ENCODE peak calls at places on chromosome 20, in seven cellular contexts. K is glutamatergic neuron, Y is left ventricle myocardium inferior, C is HCT116, G is fibroblast of lung, A is progenitor cell of endocrine pancreas, Q is Peyer's patch. H is an unnamed sample.

GRCh38 chr20:17835240-17835940 is 133.2 kb downstream of the SNX5 start:
- DNase-seq in A (no peak), Q (no peak), C (peak; percentile 55), Y (peak; percentile 45), G (peak; percentile 81), K (no peak), H (peak; percentile 22)

GRCh38 chr20:3901028-3901746 is 12.0 kb downstream of the PANK2 start:
- DNase-seq in G (peak; percentile 54), K (no peak), A (no peak), Q (no peak), C (no peak), Y (no peak), H (no peak)

GRCh38 chr20:34069341-34070078 is 42.5 kb downstream of the EIF2S2 start:
- DNase-seq in A (peak; percentile 66), G (peak; percentile 88), Q (peak; percentile 90), K (peak; percentile 80), Y (peak; percentile 56), C (peak; percentile 68), H (peak; percentile 65)

GRCh38 chr20:38303908-38304379 is at the start of gene BPI:
- DNase-seq in C (no peak), Y (peak; percentile 27), G (no peak), Q (no peak), K (no peak), A (no peak), H (peak; percentile 79)

GRCh38 chr20:62806383-62807050 is 1.9 kb downstream of the OGFR start:
- DNase-seq in G (no peak), A (no peak), C (no peak), Q (no peak), Y (no peak), K (no peak), H (no peak)

GRCh38 chr20:64112691-64113443 is 5.5 kb upstream of the NPBWR2 start:
- DNase-seq in G (no peak), Y (peak; percentile 4), Q (peak; percentile 32), K (peak; percentile 11), C (no peak), A (no peak), H (peak; percentile 34)

GRCh38 chr20:47867831-47868230 is 82.5 kb upstream of the SULF2 start:
- DNase-seq in Y (no peak), A (no peak), Q (no peak), C (no peak), K (no peak), G (no peak), H (no peak)

GRCh38 chr20:39136145-39136544 is 174.0 kb downstream of the DHX35 start:
- DNase-seq in C (no peak), K (no peak), A (no peak), G (no peak), Q (no peak), Y (no peak), H (no peak)

GRCh38 chr20:3864518-3864917 is 17.9 kb downstream of the MAVS start:
- DNase-seq in G (no peak), Y (no peak), A (no peak), K (no peak), Q (no peak), C (no peak), H (no peak)

GRCh38 chr20:1569417-1569861 is 11.9 kb upstream of the SIRPD start:
- DNase-seq in G (no peak), Q (no peak), C (peak; percentile 64), Y (no peak), A (no peak), K (no peak), H (peak; percentile 90)

GRCh38 chr20:4018015-4018748 is 2.8 kb upstream of the RNF24 start:
- DNase-seq in G (no peak), C (no peak), Q (no peak), K (no peak), Y (no peak), A (no peak), H (no peak)

GRCh38 chr20:33811763-33812672 is 870 bp downstream of the CHMP4B start:
- DNase-seq in Y (peak; percentile 45), G (peak; percentile 80), C (no peak), K (no peak), Q (peak; percentile 82), A (no peak), H (peak; percentile 95)

GRCh38 chr20:48933017-48933766 is 11.7 kb downstream of the ARFGEF2 start:
- DNase-seq in A (no peak), G (no peak), Q (peak; percentile 82), C (no peak), K (peak; percentile 54), Y (no peak), H (no peak)

GRCh38 chr20:54950285-54950684 is 474.9 kb downstream of the DOK5 start:
- DNase-seq in C (no peak), Y (no peak), A (no peak), Q (no peak), K (no peak), G (no peak), H (no peak)

GRCh38 chr20:19370076-19371075 is 157.9 kb downstream of the SLC24A3 start:
- DNase-seq in A (no peak), G (no peak), Y (no peak), Q (no peak), C (no peak), K (no peak), H (no peak)

GRCh38 chr20:58759947-58760346 is 67.3 kb downstream of the NPEPL1 start:
- DNase-seq in K (no peak), A (no peak), C (no peak), G (no peak), Q (no peak), Y (no peak), H (no peak)

GRCh38 chr20:18611492-18611891 is 23.6 kb downstream of the DTD1 start:
- DNase-seq in C (no peak), G (no peak), Q (no peak), K (no peak), Y (no peak), A (no peak), H (no peak)

GRCh38 chr20:38723069-38723981 is 961 bp upstream of the SLC32A1 start:
- DNase-seq in C (no peak), Y (no peak), A (no peak), K (peak; percentile 40), Q (no peak), G (peak; percentile 23), H (no peak)

GRCh38 chr20:36399969-36400545 is 93.9 kb downstream of the DLGAP4 start:
- DNase-seq in Y (no peak), Q (no peak), K (no peak), C (no peak), G (no peak), A (no peak), H (no peak)
- TF ChIP-seq CTCF in Y (no peak), Q (no peak), K (peak; percentile 15), C (no peak), G (no peak), A (no peak), H (no peak)

GRCh38 chr20:57346477-57346876 is 4.6 kb upstream of the RAE1 start:
- DNase-seq in Y (peak; percentile 64), C (peak; percentile 55), A (peak; percentile 51), K (peak; percentile 83), Q (peak; percentile 90), G (peak; percentile 69), H (no peak)
- TF ChIP-seq CTCF in Y (peak; percentile 82), C (peak; percentile 61), A (peak; percentile 86), K (peak; percentile 76), Q (peak; percentile 79), G (peak; percentile 72), H (peak; percentile 81)

DNA sequence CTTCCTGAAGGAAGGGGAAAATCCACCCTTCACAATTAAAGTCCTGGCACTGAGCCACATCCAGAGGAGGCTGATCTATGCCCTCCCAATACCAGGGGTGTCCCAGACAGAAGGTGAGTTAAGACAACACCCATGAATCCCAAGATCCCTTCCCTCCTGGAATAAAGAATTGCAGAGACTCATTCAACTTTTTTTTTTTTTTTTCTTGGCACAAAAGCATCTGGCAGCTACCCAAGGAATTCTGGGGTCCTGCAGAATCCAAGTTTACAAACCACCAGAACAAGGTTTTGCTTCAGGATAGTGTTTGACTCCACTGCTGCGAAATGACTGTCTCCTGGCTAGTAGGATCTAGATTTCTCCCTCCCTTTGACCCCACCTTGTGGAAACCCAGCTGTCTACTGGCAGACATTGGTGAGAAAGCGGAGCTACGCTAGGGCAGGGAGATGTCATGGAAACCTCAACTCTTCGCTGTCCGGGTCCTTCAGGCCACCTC is 37.4 kb downstream of the JAG1 start:
- DNase-seq in G (peak; percentile 76), K (no peak), Q (no peak), A (no peak), Y (no peak), C (no peak), H (no peak)
- TF ChIP-seq CTCF in G (no peak), K (no peak), Q (no peak), A (no peak), Y (no peak), C (no peak), H (no peak)

DNA sequence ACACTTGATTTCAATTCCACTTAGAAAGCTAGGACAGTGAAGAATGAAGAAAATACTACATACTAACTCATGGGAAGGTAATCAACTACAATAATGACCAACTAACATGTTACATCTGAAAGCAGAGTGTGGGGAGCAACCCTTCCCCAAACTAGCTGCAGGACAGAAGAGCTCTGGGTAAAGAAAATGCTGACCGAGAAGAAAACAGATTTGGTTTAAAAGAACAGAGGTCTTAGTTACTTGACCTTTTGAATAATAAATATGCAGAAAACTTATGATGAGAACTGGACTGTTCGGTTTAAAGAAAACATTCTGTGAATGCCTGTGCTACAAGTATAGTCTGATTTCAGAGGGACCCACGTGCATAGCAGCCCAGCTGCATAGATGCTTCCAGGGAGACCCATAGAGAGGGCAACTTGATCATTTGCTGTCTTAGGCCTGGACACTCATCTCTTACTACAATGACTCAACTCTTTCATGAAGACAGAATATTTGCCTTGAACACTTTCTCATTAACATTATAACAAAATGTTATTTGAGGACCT is 53.5 kb downstream of the RALGAPA2 start:
- DNase-seq in K (no peak), Y (no peak), Q (no peak), C (no peak), G (no peak), A (no peak), H (no peak)
- TF ChIP-seq CTCF in K (no peak), Y (no peak), Q (no peak), C (no peak), G (no peak), A (no peak), H (no peak)

DNA sequence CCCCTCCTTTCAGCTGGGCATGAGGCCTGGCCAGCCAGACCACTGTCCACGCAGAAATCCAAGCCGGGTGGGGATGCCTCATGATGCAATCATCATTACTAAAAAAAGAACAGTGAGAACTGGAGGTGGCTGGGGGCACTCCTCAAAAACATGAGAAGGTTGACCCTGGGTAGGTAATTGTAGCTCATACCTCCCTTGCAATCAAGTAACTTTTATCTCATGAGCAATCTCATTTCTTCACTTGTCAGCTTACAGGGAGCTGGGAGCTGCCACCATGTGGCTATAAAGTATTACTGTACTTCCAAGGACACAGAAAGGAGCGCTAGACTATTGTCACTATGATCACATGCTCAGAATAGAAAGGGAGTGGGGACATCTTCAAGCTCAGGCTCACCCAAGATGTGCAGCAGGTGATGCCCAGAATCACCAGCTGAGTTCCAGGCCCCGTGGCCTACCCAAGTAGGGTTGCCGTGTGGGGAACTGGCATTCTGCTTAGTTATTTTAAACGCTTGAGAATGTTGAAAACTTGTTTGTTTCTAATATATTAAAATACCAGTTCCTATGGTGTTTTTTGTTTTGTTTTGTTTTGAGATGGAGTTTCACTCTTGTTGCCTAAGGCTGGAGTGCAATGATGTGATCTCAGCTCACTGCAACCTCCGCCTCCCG is 3.0 kb upstream of the CDH26 start:
- DNase-seq in Y (no peak), C (peak; percentile 12), Q (no peak), A (no peak), G (peak; percentile 14), K (no peak), H (no peak)
- TF ChIP-seq CTCF in Y (peak; percentile 50), C (peak; percentile 42), Q (peak; percentile 64), A (peak; percentile 31), G (no peak), K (no peak), H (peak; percentile 43)